ENCODE peak calls at places on chromosomes 1 and 21, in ten cellular contexts. One of them, this sample, is unnamed.
A peak's percentile ranks its signal among the peaks of the same experiment; 100 is the strongest.

GRCh38 chr1:216562383-216562782 is 139.1 kb upstream of the USH2A start:
- DNase-seq in Calu3: peak; percentile 6
- DNase-seq in IMR-90: peak; percentile 1
- DNase-seq in WTC11: peak; percentile 16
- DNase-seq in breast epithelium: no peak
- DNase-seq in endothelial cell: no peak
- DNase-seq in neural crest cell: no peak
- DNase-seq in heart left ventricle: no peak
- DNase-seq in lung: no peak
- DNase-seq in fibroblast of pulmonary artery: no peak
- DNase-seq in this sample: no peak

GRCh38 chr1:161139765-161140164 is 7.3 kb upstream of the DEDD start:
- DNase-seq in Calu3: peak; percentile 74
- DNase-seq in IMR-90: peak; percentile 57
- DNase-seq in WTC11: peak; percentile 30
- DNase-seq in breast epithelium: no peak
- DNase-seq in endothelial cell: peak; percentile 58
- DNase-seq in neural crest cell: peak; percentile 41
- DNase-seq in heart left ventricle: no peak
- DNase-seq in lung: no peak
- DNase-seq in fibroblast of pulmonary artery: peak; percentile 74
- DNase-seq in this sample: peak; percentile 69

GRCh38 chr1:56933606-56934005 is 32.2 kb downstream of the C8B start:
- DNase-seq in Calu3: no peak
- DNase-seq in IMR-90: no peak
- DNase-seq in WTC11: no peak
- DNase-seq in breast epithelium: no peak
- DNase-seq in endothelial cell: no peak
- DNase-seq in neural crest cell: no peak
- DNase-seq in heart left ventricle: no peak
- DNase-seq in lung: no peak
- DNase-seq in fibroblast of pulmonary artery: no peak
- DNase-seq in this sample: no peak

GRCh38 chr1:86713477-86713876 is 9.1 kb downstream of the SH3GLB1 start:
- DNase-seq in Calu3: no peak
- DNase-seq in IMR-90: no peak
- DNase-seq in WTC11: no peak
- DNase-seq in breast epithelium: no peak
- DNase-seq in endothelial cell: no peak
- DNase-seq in neural crest cell: no peak
- DNase-seq in heart left ventricle: no peak
- DNase-seq in lung: no peak
- DNase-seq in fibroblast of pulmonary artery: no peak
- DNase-seq in this sample: no peak

GRCh38 chr1:228021526-228022030 is 14.8 kb downstream of the WNT3A start:
- DNase-seq in Calu3: peak; percentile 39
- DNase-seq in IMR-90: peak; percentile 11
- DNase-seq in WTC11: peak; percentile 10
- DNase-seq in breast epithelium: peak; percentile 71
- DNase-seq in endothelial cell: no peak
- DNase-seq in neural crest cell: no peak
- DNase-seq in heart left ventricle: peak; percentile 51
- DNase-seq in lung: no peak
- DNase-seq in fibroblast of pulmonary artery: no peak
- DNase-seq in this sample: no peak

GRCh38 chr1:33137800-33138199 is 44.0 kb downstream of the TRIM62 start:
- DNase-seq in Calu3: no peak
- DNase-seq in IMR-90: peak; percentile 27
- DNase-seq in WTC11: peak; percentile 86
- DNase-seq in breast epithelium: no peak
- DNase-seq in endothelial cell: peak; percentile 69
- DNase-seq in neural crest cell: peak; percentile 71
- DNase-seq in heart left ventricle: no peak
- DNase-seq in lung: no peak
- DNase-seq in fibroblast of pulmonary artery: peak; percentile 54
- DNase-seq in this sample: no peak

GRCh38 chr1:228494044-228494353 is 6.8 kb downstream of the RNF187 start:
- DNase-seq in Calu3: no peak
- DNase-seq in IMR-90: no peak
- DNase-seq in WTC11: no peak
- DNase-seq in breast epithelium: no peak
- DNase-seq in endothelial cell: no peak
- DNase-seq in neural crest cell: no peak
- DNase-seq in heart left ventricle: no peak
- DNase-seq in lung: no peak
- DNase-seq in fibroblast of pulmonary artery: no peak
- DNase-seq in this sample: no peak

GRCh38 chr21:34670220-34670961 is 1.6 kb downstream of the CLIC6 start:
- DNase-seq in Calu3: peak; percentile 6
- DNase-seq in IMR-90: no peak
- DNase-seq in WTC11: peak; percentile 56
- DNase-seq in breast epithelium: no peak
- DNase-seq in endothelial cell: peak; percentile 29
- DNase-seq in neural crest cell: no peak
- DNase-seq in heart left ventricle: peak; percentile 63
- DNase-seq in lung: no peak
- DNase-seq in fibroblast of pulmonary artery: no peak
- DNase-seq in this sample: peak; percentile 69

GRCh38 chr1:3003941-3004270 is 17.4 kb upstream of the ACTRT2 start:
- DNase-seq in Calu3: no peak
- DNase-seq in IMR-90: no peak
- DNase-seq in WTC11: no peak
- DNase-seq in breast epithelium: peak; percentile 27
- DNase-seq in endothelial cell: no peak
- DNase-seq in neural crest cell: no peak
- DNase-seq in heart left ventricle: no peak
- DNase-seq in lung: no peak
- DNase-seq in fibroblast of pulmonary artery: no peak
- DNase-seq in this sample: no peak

GRCh38 chr1:228315945-228316588 is 90.6 kb downstream of the TRIM11 start:
- DNase-seq in Calu3: no peak
- DNase-seq in IMR-90: no peak
- DNase-seq in WTC11: no peak
- DNase-seq in breast epithelium: peak; percentile 47
- DNase-seq in endothelial cell: no peak
- DNase-seq in neural crest cell: no peak
- DNase-seq in heart left ventricle: peak; percentile 61
- DNase-seq in lung: no peak
- DNase-seq in fibroblast of pulmonary artery: no peak
- DNase-seq in this sample: no peak

GRCh38 chr1:181919729-181919991 is 141.9 kb downstream of the ZNF648 start:
- DNase-seq in Calu3: no peak
- DNase-seq in IMR-90: no peak
- DNase-seq in WTC11: peak; percentile 25
- DNase-seq in breast epithelium: no peak
- DNase-seq in endothelial cell: no peak
- DNase-seq in neural crest cell: no peak
- DNase-seq in heart left ventricle: no peak
- DNase-seq in lung: no peak
- DNase-seq in fibroblast of pulmonary artery: no peak
- DNase-seq in this sample: no peak

GRCh38 chr1:183433703-183434102 is 15.5 kb upstream of the NMNAT2 start:
- DNase-seq in Calu3: no peak
- DNase-seq in IMR-90: no peak
- DNase-seq in WTC11: no peak
- DNase-seq in breast epithelium: no peak
- DNase-seq in endothelial cell: no peak
- DNase-seq in neural crest cell: no peak
- DNase-seq in heart left ventricle: no peak
- DNase-seq in lung: no peak
- DNase-seq in fibroblast of pulmonary artery: no peak
- DNase-seq in this sample: no peak

GRCh38 chr1:1858382-1859086 is 32.4 kb downstream of the GNB1 start:
- DNase-seq in Calu3: peak; percentile 28
- DNase-seq in IMR-90: peak; percentile 81
- DNase-seq in WTC11: peak; percentile 28
- DNase-seq in breast epithelium: no peak
- DNase-seq in endothelial cell: peak; percentile 32
- DNase-seq in neural crest cell: peak; percentile 16
- DNase-seq in heart left ventricle: peak; percentile 73
- DNase-seq in lung: peak; percentile 60
- DNase-seq in fibroblast of pulmonary artery: peak; percentile 96
- DNase-seq in this sample: no peak

DNA sequence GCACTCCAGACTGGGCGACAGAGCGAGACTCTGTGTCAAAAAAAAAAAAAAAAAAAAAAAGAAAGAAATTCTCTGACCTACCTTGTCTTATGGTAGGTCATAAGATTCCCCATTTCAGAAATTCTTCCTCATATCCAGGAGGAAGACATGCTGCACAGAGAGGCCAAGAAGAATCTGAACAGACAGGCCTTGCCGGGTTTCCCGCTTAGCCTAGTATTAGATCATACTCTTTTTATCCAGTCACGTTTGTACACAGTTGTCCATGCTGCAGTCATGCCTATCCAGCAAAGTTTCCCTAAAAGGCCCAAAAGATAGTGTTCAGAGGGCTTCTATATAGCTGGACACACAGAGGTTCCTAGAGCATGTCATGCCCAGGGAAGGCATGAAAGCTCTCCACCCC is 93.6 kb upstream of the CHODL start:
- DNase-seq in Calu3: no peak
- DNase-seq in IMR-90: no peak
- DNase-seq in WTC11: no peak
- DNase-seq in breast epithelium: no peak
- DNase-seq in endothelial cell: no peak
- DNase-seq in neural crest cell: no peak
- DNase-seq in heart left ventricle: no peak
- DNase-seq in lung: no peak
- DNase-seq in fibroblast of pulmonary artery: no peak
- DNase-seq in this sample: no peak
- TF ChIP-seq CTCF in Calu3: no peak
- TF ChIP-seq CTCF in IMR-90: no peak
- TF ChIP-seq CTCF in WTC11: no peak
- TF ChIP-seq CTCF in breast epithelium: no peak
- TF ChIP-seq CTCF in endothelial cell: no peak
- TF ChIP-seq CTCF in neural crest cell: no peak
- TF ChIP-seq CTCF in heart left ventricle: no peak
- TF ChIP-seq CTCF in lung: no peak
- TF ChIP-seq CTCF in fibroblast of pulmonary artery: no peak
- TF ChIP-seq CTCF in this sample: no peak

GRCh38 chr1:29658688-29659087 is 422.4 kb downstream of the PTPRU start:
- DNase-seq in Calu3: no peak
- DNase-seq in IMR-90: no peak
- DNase-seq in WTC11: no peak
- DNase-seq in breast epithelium: no peak
- DNase-seq in endothelial cell: no peak
- DNase-seq in neural crest cell: no peak
- DNase-seq in heart left ventricle: no peak
- DNase-seq in lung: no peak
- DNase-seq in fibroblast of pulmonary artery: no peak
- DNase-seq in this sample: no peak
- TF ChIP-seq CTCF in Calu3: no peak
- TF ChIP-seq CTCF in IMR-90: no peak
- TF ChIP-seq CTCF in WTC11: no peak
- TF ChIP-seq CTCF in breast epithelium: no peak
- TF ChIP-seq CTCF in endothelial cell: no peak
- TF ChIP-seq CTCF in neural crest cell: no peak
- TF ChIP-seq CTCF in heart left ventricle: no peak
- TF ChIP-seq CTCF in lung: no peak
- TF ChIP-seq CTCF in fibroblast of pulmonary artery: no peak
- TF ChIP-seq CTCF in this sample: no peak

GRCh38 chr1:20980051-20980450 is 192.9 kb upstream of the HP1BP3 start:
- DNase-seq in Calu3: no peak
- DNase-seq in IMR-90: peak; percentile 72
- DNase-seq in WTC11: no peak
- DNase-seq in breast epithelium: no peak
- DNase-seq in endothelial cell: no peak
- DNase-seq in neural crest cell: no peak
- DNase-seq in heart left ventricle: no peak
- DNase-seq in lung: no peak
- DNase-seq in fibroblast of pulmonary artery: no peak
- DNase-seq in this sample: no peak

GRCh38 chr1:20978413-20978812 is 191.3 kb upstream of the HP1BP3 start:
- DNase-seq in Calu3: no peak
- DNase-seq in IMR-90: no peak
- DNase-seq in WTC11: no peak
- DNase-seq in breast epithelium: no peak
- DNase-seq in endothelial cell: no peak
- DNase-seq in neural crest cell: no peak
- DNase-seq in heart left ventricle: no peak
- DNase-seq in lung: no peak
- DNase-seq in fibroblast of pulmonary artery: peak; percentile 17
- DNase-seq in this sample: no peak

GRCh38 chr1:20983297-20983889 is 193.3 kb downstream of the EIF4G3 start:
- DNase-seq in Calu3: no peak
- DNase-seq in IMR-90: no peak
- DNase-seq in WTC11: no peak
- DNase-seq in breast epithelium: no peak
- DNase-seq in endothelial cell: no peak
- DNase-seq in neural crest cell: no peak
- DNase-seq in heart left ventricle: no peak
- DNase-seq in lung: no peak
- DNase-seq in fibroblast of pulmonary artery: no peak
- DNase-seq in this sample: no peak

DNA sequence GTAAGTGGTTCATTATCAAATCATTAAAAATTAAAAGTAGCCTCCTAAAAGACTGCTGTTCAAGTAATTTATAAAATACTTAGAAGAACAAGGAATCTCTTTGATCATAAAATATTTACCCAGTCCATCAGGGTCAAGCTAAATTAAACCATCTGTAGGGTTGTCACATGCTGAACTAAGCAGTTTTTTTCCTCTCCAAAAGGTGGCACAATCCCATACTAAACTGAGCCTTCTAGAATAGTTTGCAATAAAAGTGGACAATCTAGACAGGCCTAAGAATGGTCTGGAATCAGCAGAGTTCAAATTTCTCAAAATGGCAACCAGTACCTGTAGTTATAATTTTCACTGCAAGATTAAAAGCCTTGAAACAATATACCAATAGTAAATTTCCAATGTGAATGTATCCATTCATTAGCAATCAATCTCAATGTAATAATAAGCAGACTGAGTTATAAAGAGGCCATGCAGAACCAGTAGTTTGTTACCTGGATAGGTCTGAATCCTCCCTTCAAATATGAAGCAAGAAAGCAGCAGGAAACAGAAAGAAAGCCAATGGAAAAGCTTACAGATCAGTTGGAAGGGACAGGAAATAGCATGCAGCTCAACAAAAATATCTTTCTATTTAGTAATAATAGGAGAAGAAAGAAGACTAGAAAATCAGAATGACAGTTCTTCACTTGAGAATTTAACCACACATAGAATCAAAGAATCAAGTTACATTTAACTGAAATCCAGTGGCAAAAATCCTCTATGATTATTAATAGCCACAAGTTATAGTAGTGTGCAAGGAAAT is 194.6 kb downstream of the EIF4G3 start:
- DNase-seq in Calu3: no peak
- DNase-seq in IMR-90: peak; percentile 26
- DNase-seq in WTC11: no peak
- DNase-seq in breast epithelium: no peak
- DNase-seq in endothelial cell: no peak
- DNase-seq in neural crest cell: no peak
- DNase-seq in heart left ventricle: no peak
- DNase-seq in lung: no peak
- DNase-seq in fibroblast of pulmonary artery: peak; percentile 61
- DNase-seq in this sample: no peak
- TF ChIP-seq CTCF in Calu3: no peak
- TF ChIP-seq CTCF in IMR-90: peak; percentile 32
- TF ChIP-seq CTCF in WTC11: no peak
- TF ChIP-seq CTCF in breast epithelium: peak; percentile 38
- TF ChIP-seq CTCF in endothelial cell: no peak
- TF ChIP-seq CTCF in neural crest cell: no peak
- TF ChIP-seq CTCF in heart left ventricle: peak; percentile 15
- TF ChIP-seq CTCF in lung: no peak
- TF ChIP-seq CTCF in fibroblast of pulmonary artery: peak; percentile 48
- TF ChIP-seq CTCF in this sample: peak; percentile 3

GRCh38 chr21:42195378-42196031 is 23.4 kb upstream of the ABCG1 start:
- DNase-seq in Calu3: no peak
- DNase-seq in IMR-90: peak; percentile 55
- DNase-seq in WTC11: no peak
- DNase-seq in breast epithelium: no peak
- DNase-seq in endothelial cell: no peak
- DNase-seq in neural crest cell: no peak
- DNase-seq in heart left ventricle: no peak
- DNase-seq in lung: peak; percentile 45
- DNase-seq in fibroblast of pulmonary artery: peak; percentile 88
- DNase-seq in this sample: no peak
- TF ChIP-seq CTCF in Calu3: no peak
- TF ChIP-seq CTCF in IMR-90: no peak
- TF ChIP-seq CTCF in WTC11: no peak
- TF ChIP-seq CTCF in breast epithelium: no peak
- TF ChIP-seq CTCF in endothelial cell: no peak
- TF ChIP-seq CTCF in neural crest cell: no peak
- TF ChIP-seq CTCF in heart left ventricle: no peak
- TF ChIP-seq CTCF in lung: no peak
- TF ChIP-seq CTCF in fibroblast of pulmonary artery: no peak
- TF ChIP-seq CTCF in this sample: no peak

This sample was measured in GM20000.